ENCODE peak calls at places on chromosomes 13 and 19, in seven cellular contexts. One of them, this sample, is unnamed.

GRCh38 chr13:81493144-81493543 is 1152.2 kb upstream of the SPRY2 start:
- DNase-seq in PC-9: no peak
- DNase-seq in progenitor cell of endocrine pancreas: no peak
- DNase-seq in cardiac muscle cell: no peak
- DNase-seq in Caco-2: no peak
- DNase-seq in foreskin fibroblast: no peak
- DNase-seq in left cardiac atrium: no peak
- DNase-seq in this sample: no peak

GRCh38 chr13:101115762-101116161 is 300.5 kb downstream of the NALCN start:
- DNase-seq in cardiac muscle cell: no peak
- DNase-seq in foreskin fibroblast: peak; percentile 13
- DNase-seq in progenitor cell of endocrine pancreas: no peak
- DNase-seq in left cardiac atrium: no peak
- DNase-seq in PC-9: no peak
- DNase-seq in Caco-2: no peak
- DNase-seq in this sample: peak; percentile 6

GRCh38 chr19:4375620-4376228 is 24.6 kb downstream of the SH3GL1 start:
- DNase-seq in foreskin fibroblast: peak; percentile 84
- DNase-seq in left cardiac atrium: no peak
- DNase-seq in Caco-2: peak; percentile 71
- DNase-seq in cardiac muscle cell: no peak
- DNase-seq in progenitor cell of endocrine pancreas: no peak
- DNase-seq in PC-9: peak; percentile 72
- DNase-seq in this sample: peak; percentile 82

GRCh38 chr19:22260499-22260898 is 25.7 kb upstream of the ZNF729 start:
- DNase-seq in Caco-2: no peak
- DNase-seq in foreskin fibroblast: no peak
- DNase-seq in PC-9: no peak
- DNase-seq in progenitor cell of endocrine pancreas: no peak
- DNase-seq in cardiac muscle cell: no peak
- DNase-seq in left cardiac atrium: no peak
- DNase-seq in this sample: no peak

GRCh38 chr13:99758465-99759162 is 213.0 kb downstream of the ZIC5 start:
- DNase-seq in foreskin fibroblast: no peak
- DNase-seq in cardiac muscle cell: no peak
- DNase-seq in PC-9: no peak
- DNase-seq in Caco-2: no peak
- DNase-seq in progenitor cell of endocrine pancreas: no peak
- DNase-seq in left cardiac atrium: no peak
- DNase-seq in this sample: no peak

GRCh38 chr19:33809960-33810359 is 13.3 kb downstream of the KCTD15 start:
- DNase-seq in left cardiac atrium: peak; percentile 41
- DNase-seq in cardiac muscle cell: no peak
- DNase-seq in Caco-2: no peak
- DNase-seq in PC-9: no peak
- DNase-seq in progenitor cell of endocrine pancreas: no peak
- DNase-seq in foreskin fibroblast: peak; percentile 24
- DNase-seq in this sample: no peak

GRCh38 chr19:567296-567900 is 5.0 kb upstream of the BSG start:
- DNase-seq in PC-9: no peak
- DNase-seq in Caco-2: no peak
- DNase-seq in progenitor cell of endocrine pancreas: no peak
- DNase-seq in left cardiac atrium: no peak
- DNase-seq in foreskin fibroblast: no peak
- DNase-seq in cardiac muscle cell: no peak
- DNase-seq in this sample: no peak

GRCh38 chr19:9586764-9587163 is 2.5 kb upstream of the ZNF121 start:
- DNase-seq in PC-9: peak; percentile 76
- DNase-seq in cardiac muscle cell: peak; percentile 75
- DNase-seq in progenitor cell of endocrine pancreas: peak; percentile 41
- DNase-seq in left cardiac atrium: peak; percentile 61
- DNase-seq in Caco-2: peak; percentile 69
- DNase-seq in foreskin fibroblast: peak; percentile 40
- DNase-seq in this sample: peak; percentile 45

GRCh38 chr19:3538965-3539742 is at the start of gene TEKTIP1:
- DNase-seq in foreskin fibroblast: no peak
- DNase-seq in progenitor cell of endocrine pancreas: no peak
- DNase-seq in PC-9: no peak
- DNase-seq in Caco-2: peak; percentile 22
- DNase-seq in cardiac muscle cell: no peak
- DNase-seq in left cardiac atrium: no peak
- DNase-seq in this sample: no peak

GRCh38 chr13:35881360-35881759 is 249.8 kb downstream of the DCLK1 start:
- DNase-seq in Caco-2: no peak
- DNase-seq in cardiac muscle cell: no peak
- DNase-seq in progenitor cell of endocrine pancreas: no peak
- DNase-seq in left cardiac atrium: no peak
- DNase-seq in foreskin fibroblast: no peak
- DNase-seq in PC-9: no peak
- DNase-seq in this sample: no peak

GRCh38 chr13:103328899-103329298 is 262.7 kb upstream of the SLC10A2 start:
- DNase-seq in progenitor cell of endocrine pancreas: no peak
- DNase-seq in Caco-2: no peak
- DNase-seq in PC-9: no peak
- DNase-seq in left cardiac atrium: no peak
- DNase-seq in cardiac muscle cell: no peak
- DNase-seq in foreskin fibroblast: no peak
- DNase-seq in this sample: no peak

GRCh38 chr13:77555246-77555645 is 19.7 kb downstream of the SCEL start:
- DNase-seq in left cardiac atrium: no peak
- DNase-seq in PC-9: no peak
- DNase-seq in foreskin fibroblast: no peak
- DNase-seq in cardiac muscle cell: no peak
- DNase-seq in progenitor cell of endocrine pancreas: no peak
- DNase-seq in Caco-2: no peak
- DNase-seq in this sample: no peak

GRCh38 chr19:6238256-6238642 is 41.5 kb downstream of the MLLT1 start:
- DNase-seq in Caco-2: no peak
- DNase-seq in cardiac muscle cell: no peak
- DNase-seq in PC-9: no peak
- DNase-seq in left cardiac atrium: no peak
- DNase-seq in progenitor cell of endocrine pancreas: no peak
- DNase-seq in foreskin fibroblast: no peak
- DNase-seq in this sample: no peak

GRCh38 chr13:98216135-98216565 is 39.1 kb upstream of the RNF113B start:
- DNase-seq in PC-9: peak; percentile 63
- DNase-seq in cardiac muscle cell: peak; percentile 62
- DNase-seq in foreskin fibroblast: peak; percentile 92
- DNase-seq in Caco-2: no peak
- DNase-seq in left cardiac atrium: peak; percentile 48
- DNase-seq in progenitor cell of endocrine pancreas: no peak
- DNase-seq in this sample: peak; percentile 91

GRCh38 chr19:3250675-3251074 is 26.2 kb downstream of the CELF5 start:
- DNase-seq in foreskin fibroblast: no peak
- DNase-seq in Caco-2: peak; percentile 17
- DNase-seq in PC-9: no peak
- DNase-seq in progenitor cell of endocrine pancreas: no peak
- DNase-seq in left cardiac atrium: no peak
- DNase-seq in cardiac muscle cell: no peak
- DNase-seq in this sample: no peak

GRCh38 chr19:15378529-15379082 is 981 bp downstream of the AKAP8 start:
- DNase-seq in foreskin fibroblast: peak; percentile 50
- DNase-seq in PC-9: peak; percentile 53
- DNase-seq in progenitor cell of endocrine pancreas: no peak
- DNase-seq in left cardiac atrium: no peak
- DNase-seq in Caco-2: peak; percentile 48
- DNase-seq in cardiac muscle cell: peak; percentile 71
- DNase-seq in this sample: peak; percentile 29

GRCh38 chr13:60351326-60351725 is 45.7 kb upstream of the TDRD3 start:
- DNase-seq in left cardiac atrium: no peak
- DNase-seq in Caco-2: no peak
- DNase-seq in PC-9: peak; percentile 55
- DNase-seq in cardiac muscle cell: no peak
- DNase-seq in progenitor cell of endocrine pancreas: no peak
- DNase-seq in foreskin fibroblast: peak; percentile 54
- DNase-seq in this sample: peak; percentile 62

GRCh38 chr19:1847684-1848398 is 442 bp downstream of the REXO1 start:
- DNase-seq in progenitor cell of endocrine pancreas: no peak
- DNase-seq in left cardiac atrium: peak; percentile 69
- DNase-seq in cardiac muscle cell: peak; percentile 73
- DNase-seq in Caco-2: peak; percentile 60
- DNase-seq in PC-9: no peak
- DNase-seq in foreskin fibroblast: no peak
- DNase-seq in this sample: peak; percentile 63

GRCh38 chr19:48994035-48994386 is 324 bp downstream of the RUVBL2 start:
- DNase-seq in cardiac muscle cell: no peak
- DNase-seq in left cardiac atrium: no peak
- DNase-seq in progenitor cell of endocrine pancreas: no peak
- DNase-seq in foreskin fibroblast: no peak
- DNase-seq in Caco-2: no peak
- DNase-seq in PC-9: no peak
- DNase-seq in this sample: no peak

GRCh38 chr13:26047040-26047439 is 4.8 kb downstream of the SHISA2 start:
- DNase-seq in PC-9: no peak
- DNase-seq in cardiac muscle cell: no peak
- DNase-seq in foreskin fibroblast: no peak
- DNase-seq in left cardiac atrium: no peak
- DNase-seq in progenitor cell of endocrine pancreas: no peak
- DNase-seq in Caco-2: no peak
- DNase-seq in this sample: no peak

GRCh38 chr19:49301866-49302252 is 23.1 kb downstream of the SLC6A16 start:
- DNase-seq in left cardiac atrium: no peak
- DNase-seq in cardiac muscle cell: no peak
- DNase-seq in foreskin fibroblast: no peak
- DNase-seq in progenitor cell of endocrine pancreas: no peak
- DNase-seq in Caco-2: no peak
- DNase-seq in PC-9: no peak
- DNase-seq in this sample: no peak

GRCh38 chr19:31378404-31378803 is 29.2 kb upstream of the TSHZ3 start:
- DNase-seq in cardiac muscle cell: no peak
- DNase-seq in left cardiac atrium: peak; percentile 42
- DNase-seq in progenitor cell of endocrine pancreas: no peak
- DNase-seq in Caco-2: no peak
- DNase-seq in PC-9: no peak
- DNase-seq in foreskin fibroblast: peak; percentile 91
- DNase-seq in this sample: peak; percentile 96

GRCh38 chr13:30872685-30873443 is 33.2 kb upstream of the MEDAG start:
- DNase-seq in cardiac muscle cell: no peak
- DNase-seq in left cardiac atrium: peak; percentile 70
- DNase-seq in progenitor cell of endocrine pancreas: no peak
- DNase-seq in Caco-2: no peak
- DNase-seq in PC-9: no peak
- DNase-seq in foreskin fibroblast: peak; percentile 68
- DNase-seq in this sample: peak; percentile 79

GRCh38 chr13:94886191-94886590 is 173.8 kb upstream of the SOX21 start:
- DNase-seq in Caco-2: no peak
- DNase-seq in left cardiac atrium: no peak
- DNase-seq in cardiac muscle cell: no peak
- DNase-seq in progenitor cell of endocrine pancreas: no peak
- DNase-seq in foreskin fibroblast: peak; percentile 0
- DNase-seq in PC-9: no peak
- DNase-seq in this sample: peak; percentile 78

GRCh38 chr13:74466015-74466414 is 331.8 kb upstream of the KLF12 start:
- DNase-seq in progenitor cell of endocrine pancreas: no peak
- DNase-seq in PC-9: no peak
- DNase-seq in left cardiac atrium: no peak
- DNase-seq in Caco-2: no peak
- DNase-seq in cardiac muscle cell: no peak
- DNase-seq in foreskin fibroblast: no peak
- DNase-seq in this sample: no peak

GRCh38 chr19:57830071-57830602 is at the start of gene ZNF587B:
- DNase-seq in progenitor cell of endocrine pancreas: peak; percentile 78
- DNase-seq in foreskin fibroblast: peak; percentile 40
- DNase-seq in Caco-2: peak; percentile 79
- DNase-seq in left cardiac atrium: peak; percentile 77
- DNase-seq in PC-9: no peak
- DNase-seq in cardiac muscle cell: peak; percentile 93
- DNase-seq in this sample: no peak

GRCh38 chr13:41935501-41935900 is 25.4 kb downstream of the VWA8 start:
- DNase-seq in Caco-2: no peak
- DNase-seq in PC-9: no peak
- DNase-seq in cardiac muscle cell: no peak
- DNase-seq in left cardiac atrium: no peak
- DNase-seq in progenitor cell of endocrine pancreas: no peak
- DNase-seq in foreskin fibroblast: no peak
- DNase-seq in this sample: no peak

GRCh38 chr13:94324409-94325147 is 154.9 kb downstream of the DCT start:
- DNase-seq in progenitor cell of endocrine pancreas: no peak
- DNase-seq in foreskin fibroblast: no peak
- DNase-seq in Caco-2: no peak
- DNase-seq in PC-9: no peak
- DNase-seq in cardiac muscle cell: no peak
- DNase-seq in left cardiac atrium: no peak
- DNase-seq in this sample: no peak

GRCh38 chr13:19950374-19950773 is 8.2 kb upstream of the ZMYM2 start:
- DNase-seq in foreskin fibroblast: no peak
- DNase-seq in left cardiac atrium: no peak
- DNase-seq in cardiac muscle cell: no peak
- DNase-seq in Caco-2: no peak
- DNase-seq in progenitor cell of endocrine pancreas: no peak
- DNase-seq in PC-9: no peak
- DNase-seq in this sample: no peak

GRCh38 chr13:27161980-27162379 is 9.6 kb downstream of the USP12 start:
- DNase-seq in progenitor cell of endocrine pancreas: no peak
- DNase-seq in left cardiac atrium: no peak
- DNase-seq in cardiac muscle cell: no peak
- DNase-seq in Caco-2: no peak
- DNase-seq in PC-9: no peak
- DNase-seq in foreskin fibroblast: no peak
- DNase-seq in this sample: no peak

GRCh38 chr13:70896136-70896535 is 787.9 kb upstream of the KLHL1 start:
- DNase-seq in progenitor cell of endocrine pancreas: no peak
- DNase-seq in Caco-2: no peak
- DNase-seq in left cardiac atrium: no peak
- DNase-seq in PC-9: no peak
- DNase-seq in foreskin fibroblast: no peak
- DNase-seq in cardiac muscle cell: no peak
- DNase-seq in this sample: no peak

GRCh38 chr13:97456047-97456446 is 22.1 kb downstream of the RAP2A start:
- DNase-seq in PC-9: no peak
- DNase-seq in left cardiac atrium: no peak
- DNase-seq in foreskin fibroblast: no peak
- DNase-seq in cardiac muscle cell: no peak
- DNase-seq in Caco-2: no peak
- DNase-seq in progenitor cell of endocrine pancreas: no peak
- DNase-seq in this sample: no peak

GRCh38 chr13:106520205-106521004 is 15.1 kb downstream of the EFNB2 start:
- DNase-seq in cardiac muscle cell: peak; percentile 24
- DNase-seq in foreskin fibroblast: peak; percentile 22
- DNase-seq in PC-9: no peak
- DNase-seq in Caco-2: no peak
- DNase-seq in left cardiac atrium: no peak
- DNase-seq in progenitor cell of endocrine pancreas: no peak
- DNase-seq in this sample: peak; percentile 22

GRCh38 chr13:43878897-43879322 is 630 bp downstream of the CCDC122 start:
- DNase-seq in cardiac muscle cell: peak; percentile 60
- DNase-seq in foreskin fibroblast: peak; percentile 76
- DNase-seq in progenitor cell of endocrine pancreas: no peak
- DNase-seq in Caco-2: peak; percentile 65
- DNase-seq in PC-9: no peak
- DNase-seq in left cardiac atrium: peak; percentile 84
- DNase-seq in this sample: peak; percentile 65

GRCh38 chr13:94315188-94315587 is 164.3 kb downstream of the DCT start:
- DNase-seq in left cardiac atrium: no peak
- DNase-seq in cardiac muscle cell: no peak
- DNase-seq in foreskin fibroblast: no peak
- DNase-seq in PC-9: no peak
- DNase-seq in Caco-2: no peak
- DNase-seq in progenitor cell of endocrine pancreas: no peak
- DNase-seq in this sample: no peak

GRCh38 chr19:41174297-41174928 is 18.6 kb upstream of the CYP2S1 start:
- DNase-seq in foreskin fibroblast: no peak
- DNase-seq in left cardiac atrium: no peak
- DNase-seq in Caco-2: no peak
- DNase-seq in progenitor cell of endocrine pancreas: no peak
- DNase-seq in cardiac muscle cell: no peak
- DNase-seq in PC-9: no peak
- DNase-seq in this sample: no peak

This sample was measured in HFFc6.